ENCODE peak calls at places on chromosomes 1 and 21, in eight cellular contexts. One of them, this sample, is unnamed.

GRCh38 chr1:116759636-116760035 is 5.4 kb downstream of the CD2 start:
- DNase-seq in IMR-90: no peak
- DNase-seq in transverse colon: no peak
- DNase-seq in H54: no peak
- DNase-seq in lower leg skin: no peak
- DNase-seq in heart left ventricle: no peak
- DNase-seq in HCT116: no peak
- DNase-seq in A549: no peak
- DNase-seq in this sample: no peak

GRCh38 chr21:16476056-16476850 is 746.5 kb downstream of the USP25 start:
- DNase-seq in IMR-90: no peak
- DNase-seq in transverse colon: no peak
- DNase-seq in H54: no peak
- DNase-seq in lower leg skin: no peak
- DNase-seq in heart left ventricle: no peak
- DNase-seq in HCT116: no peak
- DNase-seq in A549: no peak
- DNase-seq in this sample: no peak

GRCh38 chr1:27569088-27569459 is 34.9 kb downstream of the AHDC1 start:
- DNase-seq in IMR-90: no peak
- DNase-seq in transverse colon: no peak
- DNase-seq in H54: no peak
- DNase-seq in lower leg skin: no peak
- DNase-seq in heart left ventricle: peak
- DNase-seq in HCT116: no peak
- DNase-seq in A549: no peak
- DNase-seq in this sample: no peak

GRCh38 chr1:244273845-244274619 is 177.7 kb downstream of the ADSS2 start:
- DNase-seq in IMR-90: peak
- DNase-seq in transverse colon: peak
- DNase-seq in H54: peak
- DNase-seq in lower leg skin: peak
- DNase-seq in heart left ventricle: peak
- DNase-seq in HCT116: peak
- DNase-seq in A549: peak
- DNase-seq in this sample: no peak

GRCh38 chr1:233730809-233731208 is 116.9 kb downstream of the KCNK1 start:
- DNase-seq in IMR-90: no peak
- DNase-seq in transverse colon: no peak
- DNase-seq in H54: no peak
- DNase-seq in lower leg skin: no peak
- DNase-seq in heart left ventricle: no peak
- DNase-seq in HCT116: no peak
- DNase-seq in A549: no peak
- DNase-seq in this sample: no peak

GRCh38 chr21:45995686-45996179 is 14.2 kb downstream of the COL6A1 start:
- DNase-seq in IMR-90: no peak
- DNase-seq in transverse colon: peak
- DNase-seq in H54: no peak
- DNase-seq in lower leg skin: peak
- DNase-seq in heart left ventricle: peak
- DNase-seq in HCT116: peak
- DNase-seq in A549: peak
- DNase-seq in this sample: no peak

GRCh38 chr1:108745980-108746381 is 493 bp upstream of the STXBP3 start:
- DNase-seq in IMR-90: no peak
- DNase-seq in transverse colon: no peak
- DNase-seq in H54: no peak
- DNase-seq in lower leg skin: no peak
- DNase-seq in heart left ventricle: no peak
- DNase-seq in HCT116: no peak
- DNase-seq in A549: no peak
- DNase-seq in this sample: no peak

GRCh38 chr1:154520333-154520732 is 18.1 kb upstream of the SHE start:
- DNase-seq in IMR-90: peak
- DNase-seq in transverse colon: no peak
- DNase-seq in H54: no peak
- DNase-seq in lower leg skin: no peak
- DNase-seq in heart left ventricle: no peak
- DNase-seq in HCT116: no peak
- DNase-seq in A549: no peak
- DNase-seq in this sample: no peak

GRCh38 chr1:14822493-14822892 is 224.0 kb downstream of the KAZN start:
- DNase-seq in IMR-90: no peak
- DNase-seq in transverse colon: no peak
- DNase-seq in H54: no peak
- DNase-seq in lower leg skin: no peak
- DNase-seq in heart left ventricle: no peak
- DNase-seq in HCT116: no peak
- DNase-seq in A549: no peak
- DNase-seq in this sample: no peak

GRCh38 chr1:21574464-21575151 is 65.4 kb downstream of the ALPL start:
- DNase-seq in IMR-90: no peak
- DNase-seq in transverse colon: no peak
- DNase-seq in H54: no peak
- DNase-seq in lower leg skin: peak
- DNase-seq in heart left ventricle: peak
- DNase-seq in HCT116: no peak
- DNase-seq in A549: no peak
- DNase-seq in this sample: no peak

GRCh38 chr1:230403442-230403841 is 22.7 kb downstream of the PGBD5 start:
- DNase-seq in IMR-90: no peak
- DNase-seq in transverse colon: no peak
- DNase-seq in H54: no peak
- DNase-seq in lower leg skin: peak
- DNase-seq in heart left ventricle: no peak
- DNase-seq in HCT116: no peak
- DNase-seq in A549: no peak
- DNase-seq in this sample: no peak

GRCh38 chr1:224427346-224427745 is 7.3 kb downstream of the WDR26 start:
- DNase-seq in IMR-90: peak
- DNase-seq in transverse colon: no peak
- DNase-seq in H54: peak
- DNase-seq in lower leg skin: no peak
- DNase-seq in heart left ventricle: no peak
- DNase-seq in HCT116: no peak
- DNase-seq in A549: no peak
- DNase-seq in this sample: no peak

GRCh38 chr1:237229333-237229732 is 187.3 kb downstream of the RYR2 start:
- DNase-seq in IMR-90: no peak
- DNase-seq in transverse colon: no peak
- DNase-seq in H54: no peak
- DNase-seq in lower leg skin: no peak
- DNase-seq in heart left ventricle: no peak
- DNase-seq in HCT116: no peak
- DNase-seq in A549: no peak
- DNase-seq in this sample: no peak

GRCh38 chr1:237223419-237223818 is 181.4 kb downstream of the RYR2 start:
- DNase-seq in IMR-90: no peak
- DNase-seq in transverse colon: no peak
- DNase-seq in H54: no peak
- DNase-seq in lower leg skin: no peak
- DNase-seq in heart left ventricle: no peak
- DNase-seq in HCT116: no peak
- DNase-seq in A549: no peak
- DNase-seq in this sample: no peak

GRCh38 chr1:237227507-237227906 is 185.5 kb downstream of the RYR2 start:
- DNase-seq in IMR-90: no peak
- DNase-seq in transverse colon: no peak
- DNase-seq in H54: no peak
- DNase-seq in lower leg skin: no peak
- DNase-seq in heart left ventricle: no peak
- DNase-seq in HCT116: no peak
- DNase-seq in A549: no peak
- DNase-seq in this sample: no peak

GRCh38 chr1:237228421-237228820 is 186.4 kb downstream of the RYR2 start:
- DNase-seq in IMR-90: no peak
- DNase-seq in transverse colon: no peak
- DNase-seq in H54: no peak
- DNase-seq in lower leg skin: no peak
- DNase-seq in heart left ventricle: no peak
- DNase-seq in HCT116: no peak
- DNase-seq in A549: no peak
- DNase-seq in this sample: no peak

DNA sequence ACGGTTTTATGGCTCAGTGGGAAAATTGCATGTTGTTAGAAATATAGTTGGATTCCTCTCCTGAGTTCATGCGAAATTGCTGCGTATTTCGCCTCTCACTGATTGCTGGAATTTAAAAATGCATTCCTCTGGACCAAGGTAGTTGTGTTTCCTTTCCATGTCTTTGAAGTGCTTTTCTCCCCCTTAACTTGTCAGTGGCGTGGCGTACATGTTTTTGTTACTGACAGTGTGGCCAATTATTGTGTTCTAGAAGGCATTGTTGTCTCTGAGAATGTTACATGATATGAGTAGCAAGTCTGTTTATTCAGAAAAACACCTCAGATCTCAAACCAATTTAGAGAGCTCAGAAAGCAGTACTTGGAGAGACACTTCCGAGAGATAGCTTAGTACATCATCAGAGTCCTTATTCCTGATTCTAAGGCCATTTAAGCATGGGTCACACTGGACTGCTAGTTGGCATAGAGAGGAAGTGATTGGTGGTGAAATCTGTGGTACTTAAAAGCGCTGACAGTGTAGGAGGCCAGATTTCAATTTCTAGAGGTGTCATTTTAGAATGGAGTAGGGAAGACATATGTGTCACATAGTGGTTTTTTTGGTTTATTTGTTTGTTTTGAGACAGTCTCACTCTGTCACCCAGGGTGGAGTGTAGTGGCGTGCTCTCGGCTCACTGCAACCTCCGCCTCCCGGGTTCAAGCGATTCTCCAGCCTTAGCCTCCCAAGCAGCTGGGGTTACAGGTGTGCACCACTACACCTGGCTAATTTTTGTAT is 184.4 kb downstream of the RYR2 start:
- DNase-seq in IMR-90: no peak
- DNase-seq in transverse colon: no peak
- DNase-seq in H54: no peak
- DNase-seq in lower leg skin: no peak
- DNase-seq in heart left ventricle: no peak
- DNase-seq in HCT116: no peak
- DNase-seq in A549: no peak
- DNase-seq in this sample: no peak
- TF ChIP-seq POLR2A in IMR-90: no peak
- TF ChIP-seq POLR2A in transverse colon: no peak
- TF ChIP-seq POLR2A in H54: no peak
- TF ChIP-seq POLR2A in lower leg skin: no peak
- TF ChIP-seq POLR2A in heart left ventricle: no peak
- TF ChIP-seq POLR2A in HCT116: no peak
- TF ChIP-seq POLR2A in A549: no peak
- TF ChIP-seq POLR2A in this sample: no peak

GRCh38 chr1:33000427-33001026 is 35.9 kb upstream of the RNF19B start:
- DNase-seq in IMR-90: no peak
- DNase-seq in transverse colon: no peak
- DNase-seq in H54: no peak
- DNase-seq in lower leg skin: no peak
- DNase-seq in heart left ventricle: no peak
- DNase-seq in HCT116: no peak
- DNase-seq in A549: no peak
- DNase-seq in this sample: no peak
- TF ChIP-seq POLR2A in IMR-90: no peak
- TF ChIP-seq POLR2A in transverse colon: no peak
- TF ChIP-seq POLR2A in H54: no peak
- TF ChIP-seq POLR2A in lower leg skin: no peak
- TF ChIP-seq POLR2A in heart left ventricle: no peak
- TF ChIP-seq POLR2A in HCT116: no peak
- TF ChIP-seq POLR2A in A549: no peak
- TF ChIP-seq POLR2A in this sample: no peak

DNA sequence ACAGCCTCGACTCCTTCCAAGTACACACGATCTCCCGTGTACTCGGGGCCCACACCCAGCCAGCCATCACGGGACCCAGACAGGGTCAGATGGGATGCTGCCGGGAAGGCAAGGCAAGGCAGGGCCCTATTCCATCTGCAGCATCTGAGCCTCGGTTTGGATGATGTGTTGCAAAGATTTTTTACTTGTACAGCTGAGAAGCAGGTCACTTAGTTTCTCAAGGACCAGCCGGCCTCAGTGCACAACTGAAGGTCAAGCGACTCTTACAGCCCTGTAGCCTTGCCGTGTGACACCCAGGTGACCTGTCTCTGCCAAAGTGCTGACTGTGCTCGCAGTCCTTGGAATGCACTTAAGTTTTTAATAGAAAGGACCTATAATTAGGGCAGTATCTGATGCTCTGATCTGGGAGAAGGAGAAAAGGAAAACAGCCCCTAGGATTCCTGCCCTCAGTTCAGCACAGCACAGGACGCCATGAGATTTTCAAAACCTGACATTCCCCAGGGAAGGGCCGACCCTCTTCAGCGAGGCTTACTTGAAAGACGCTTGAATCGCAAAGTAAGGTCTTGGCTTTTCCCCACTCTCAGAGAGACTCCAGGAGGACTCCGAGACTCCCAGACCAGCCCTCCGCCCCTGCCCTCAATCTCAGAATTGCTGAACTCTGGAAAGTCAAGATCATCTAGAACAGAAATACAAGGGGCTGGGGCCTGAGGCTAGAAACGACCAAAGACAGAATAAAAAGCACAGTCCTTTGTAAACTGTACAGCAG is 1.3 kb downstream of the GPR157 start:
- DNase-seq in IMR-90: no peak
- DNase-seq in transverse colon: no peak
- DNase-seq in H54: no peak
- DNase-seq in lower leg skin: no peak
- DNase-seq in heart left ventricle: no peak
- DNase-seq in HCT116: no peak
- DNase-seq in A549: no peak
- DNase-seq in this sample: no peak
- TF ChIP-seq POLR2A in IMR-90: no peak
- TF ChIP-seq POLR2A in transverse colon: no peak
- TF ChIP-seq POLR2A in H54: no peak
- TF ChIP-seq POLR2A in lower leg skin: no peak
- TF ChIP-seq POLR2A in heart left ventricle: no peak
- TF ChIP-seq POLR2A in HCT116: no peak
- TF ChIP-seq POLR2A in A549: no peak
- TF ChIP-seq POLR2A in this sample: no peak

DNA sequence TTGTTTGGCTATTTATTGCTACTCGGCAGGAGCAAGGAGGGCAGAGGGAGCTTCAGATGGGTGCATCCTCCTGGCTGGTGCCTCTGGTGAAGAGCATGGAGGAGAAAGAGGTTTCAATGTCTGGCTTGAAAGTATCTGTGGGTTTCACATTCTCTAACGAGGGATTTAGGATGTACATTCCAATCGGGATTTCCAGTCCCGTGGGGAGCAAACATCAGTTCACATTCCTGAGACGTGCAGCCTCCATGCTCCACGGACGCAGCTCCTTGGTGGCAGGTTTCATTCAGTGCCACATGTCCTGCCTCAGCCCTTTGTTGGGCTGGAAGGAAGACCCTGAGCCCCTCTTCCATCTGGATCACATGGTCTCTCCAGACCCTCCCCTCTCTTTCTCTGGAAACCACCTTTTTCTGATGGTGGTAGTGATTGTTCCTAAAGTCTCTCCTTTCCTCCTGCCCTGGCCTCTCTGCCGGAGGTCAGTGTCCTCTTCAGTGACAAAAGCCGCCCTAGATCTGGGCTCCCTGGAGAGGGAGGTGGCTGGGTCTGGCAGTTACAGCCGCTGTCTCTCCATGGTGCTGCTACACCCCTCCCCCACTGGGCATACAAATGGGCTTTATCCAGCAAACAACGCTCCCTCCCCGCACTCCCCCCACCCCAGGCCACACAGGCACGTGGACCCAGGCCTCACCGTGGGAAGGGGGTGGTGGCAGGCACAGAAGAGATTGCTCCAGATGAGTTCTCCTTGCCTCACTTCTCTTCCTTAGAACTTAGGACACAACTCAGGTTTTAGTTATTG is 829 bp upstream of the CA14 start:
- DNase-seq in IMR-90: no peak
- DNase-seq in transverse colon: no peak
- DNase-seq in H54: no peak
- DNase-seq in lower leg skin: no peak
- DNase-seq in heart left ventricle: no peak
- DNase-seq in HCT116: no peak
- DNase-seq in A549: no peak
- DNase-seq in this sample: no peak
- TF ChIP-seq POLR2A in IMR-90: no peak
- TF ChIP-seq POLR2A in transverse colon: no peak
- TF ChIP-seq POLR2A in H54: no peak
- TF ChIP-seq POLR2A in lower leg skin: no peak
- TF ChIP-seq POLR2A in heart left ventricle: no peak
- TF ChIP-seq POLR2A in HCT116: no peak
- TF ChIP-seq POLR2A in A549: no peak
- TF ChIP-seq POLR2A in this sample: no peak

This sample was measured in GM12891.